ENCODE peak calls at places on chromosomes 6 and 20, in six cellular contexts. Q is ovary; Z is GM06990; D is endodermal cell; U is NCI-H1092; R is activated T-cell treated with anti-CD3 and anti-CD28 coated beads, Interleukin-2, amount 50 U/mL, for 4 hours. Y is an unnamed sample.

GRCh38 chr20:23086931-23087411 is 847 bp upstream of the CD93 start:
- DNase-seq in Q (no peak), U (no peak), D (no peak), R (no peak), Z (no peak), Y (no peak)

GRCh38 chr20:61253640-61254511 is 1.8 kb downstream of the CDH4 start:
- DNase-seq in D (peak), Z (no peak), R (no peak), Q (no peak), U (no peak), Y (no peak)

GRCh38 chr6:1226208-1227099 is 85.4 kb upstream of the FOXQ1 start:
- DNase-seq in R (no peak), D (peak), Q (no peak), U (no peak), Z (no peak), Y (no peak)

GRCh38 chr6:52538252-52538905 is 38.5 kb downstream of the TRAM2 start:
- DNase-seq in D (no peak), R (no peak), Q (no peak), Z (no peak), U (no peak), Y (no peak)

GRCh38 chr6:26033132-26033941 is 53.9 kb upstream of the HFE start:
- DNase-seq in U (peak), D (peak), Q (peak), R (peak), Z (peak), Y (peak)

GRCh38 chr6:141669141-141669540 is 463.6 kb upstream of the GJE1 start:
- DNase-seq in D (no peak), Z (no peak), Q (no peak), U (no peak), R (no peak), Y (no peak)

GRCh38 chr6:36595168-36595818 is 1.1 kb downstream of the SRSF3 start:
- DNase-seq in U (no peak), Z (no peak), R (no peak), Q (peak), D (no peak), Y (no peak)

GRCh38 chr6:160160450-160160849 is 38.8 kb downstream of the SLC22A1 start:
- DNase-seq in R (no peak), U (no peak), Q (no peak), Z (no peak), D (peak), Y (no peak)

GRCh38 chr20:59636791-59637370 is 32.5 kb downstream of the PHACTR3 start:
- DNase-seq in D (no peak), Q (no peak), R (no peak), Z (no peak), U (no peak), Y (no peak)

GRCh38 chr6:133047065-133047665 is 194.0 kb upstream of the EYA4 start:
- DNase-seq in Z (no peak), U (no peak), Q (no peak), D (no peak), R (no peak), Y (no peak)

GRCh38 chr20:59724457-59725366 is 120.4 kb downstream of the PHACTR3 start:
- DNase-seq in D (peak), R (no peak), Q (no peak), U (no peak), Z (no peak), Y (no peak)

GRCh38 chr6:31114970-31115849 is 610 bp downstream of the PSORS1C1 start:
- DNase-seq in U (no peak), D (no peak), Z (no peak), Q (no peak), R (no peak), Y (no peak)

GRCh38 chr6:142945071-142945445 is at the start of gene HIVEP2:
- DNase-seq in U (no peak), Z (peak), Q (peak), R (peak), D (peak), Y (no peak)

GRCh38 chr6:33663727-33664449 is 42.8 kb downstream of the ITPR3 start:
- DNase-seq in D (no peak), Z (no peak), U (no peak), Q (no peak), R (no peak), Y (no peak)

GRCh38 chr6:105994522-105995402 is 91.4 kb upstream of the PRDM1 start:
- DNase-seq in Q (peak), R (peak), U (no peak), Z (peak), D (peak), Y (no peak)

GRCh38 chr6:157649311-157650260 is 173.5 kb upstream of the SNX9 start:
- DNase-seq in Q (peak), R (no peak), D (no peak), U (peak), Z (no peak), Y (no peak)

GRCh38 chr20:37096415-37097039 is 730 bp upstream of the RBL1 start:
- DNase-seq in Q (no peak), R (no peak), D (no peak), Z (peak), U (no peak), Y (no peak)

GRCh38 chr6:73180718-73181619 is 44.3 kb downstream of the KHDC1L start:
- DNase-seq in R (no peak), Q (no peak), U (no peak), D (no peak), Z (peak), Y (no peak)

GRCh38 chr6:159966339-159966738 is 2.5 kb upstream of the IGF2R start:
- DNase-seq in R (no peak), Q (no peak), Z (no peak), U (no peak), D (no peak), Y (no peak)

GRCh38 chr6:139204978-139205377 is 70.1 kb downstream of the HECA start:
- DNase-seq in D (no peak), Z (no peak), R (no peak), U (no peak), Q (no peak), Y (no peak)